ENCODE peak calls at places on chromosome 10, in six cellular contexts. V is CD8-positive, alpha-beta memory T cell; R is mucosa of descending colon; O is GM23248; E is pancreas; L is colonic mucosa. N is an unnamed sample. For H3K9me3, the result is how much of the 10 kb centered on the place peaks cover.

GRCh38 chr10:103566536-103566935 is 73.0 kb downstream of the NEURL1 start:
- DNase-seq in R (no peak), V (no peak), E (no peak), L (no peak), O (peak), N (no peak)

GRCh38 chr10:95837783-95838182 is 70.0 kb upstream of the CC2D2B start:
- DNase-seq in O (no peak), V (no peak), R (no peak), E (peak), L (no peak), N (no peak)

GRCh38 chr10:58773942-58774341 is 261.3 kb downstream of the BICC1 start:
- DNase-seq in O (no peak), L (no peak), E (no peak), R (no peak), V (no peak), N (no peak)

GRCh38 chr10:3173173-3173878 is 744 bp upstream of the PITRM1 start:
- DNase-seq in E (peak), R (peak), O (no peak), V (no peak), L (peak), N (peak)

GRCh38 chr10:26486985-26487850 is 49.1 kb downstream of the APBB1IP start:
- DNase-seq in O (peak), R (no peak), L (no peak), V (peak), E (no peak), N (no peak)

GRCh38 chr10:63707254-63707910 is 186.2 kb downstream of the REEP3 start:
- DNase-seq in O (peak), E (no peak), L (no peak), R (no peak), V (no peak), N (no peak)

GRCh38 chr10:117536359-117536861 is 6.1 kb upstream of the EMX2 start:
- DNase-seq in R (no peak), L (no peak), V (no peak), E (no peak), O (peak), N (no peak)

GRCh38 chr10:56370217-56371113 is 9.4 kb upstream of the ZWINT start:
- DNase-seq in L (no peak), E (no peak), R (no peak), O (no peak), V (no peak), N (no peak)

GRCh38 chr10:73923935-73924598 is 13.1 kb downstream of the PLAU start:
- DNase-seq in R (no peak), O (peak), E (no peak), V (no peak), L (no peak), N (no peak)

GRCh38 chr10:127889605-127890195 is 3.0 kb downstream of the CLRN3 start:
- DNase-seq in O (peak), R (no peak), V (no peak), L (peak), E (no peak), N (no peak)

GRCh38 chr10:129831150-129831549 is 132.9 kb downstream of the EBF3 start:
- DNase-seq in L (no peak), E (no peak), V (no peak), O (no peak), R (no peak), N (no peak)

GRCh38 chr10:49484501-49485230 is 54.3 kb downstream of the ERCC6 start:
- DNase-seq in R (no peak), V (no peak), E (no peak), O (peak), L (no peak), N (no peak)

GRCh38 chr10:103884681-103885139 is 29.3 kb upstream of the SH3PXD2A start:
- DNase-seq in E (no peak), O (peak), R (no peak), L (peak), V (no peak), N (no peak)

GRCh38 chr10:19453967-19454366 is 362.3 kb upstream of the PLXDC2 start:
- DNase-seq in O (no peak), E (no peak), V (no peak), R (no peak), L (no peak), N (no peak)

GRCh38 chr10:79029478-79030390 is 39.0 kb upstream of the ZMIZ1 start:
- DNase-seq in O (no peak), E (no peak), R (no peak), V (no peak), L (no peak), N (no peak)

GRCh38 chr10:125034671-125035070 is 92.7 kb downstream of the ZRANB1 start:
- DNase-seq in V (no peak), O (peak), L (no peak), E (no peak), R (no peak), N (no peak)

GRCh38 chr10:17026686-17027485 is 102.7 kb downstream of the CUBN start:
- DNase-seq in O (peak), E (no peak), V (peak), R (no peak), L (no peak), N (peak)

GRCh38 chr10:14604181-14605142 is 170.2 kb downstream of the FAM107B start:
- DNase-seq in R (peak), O (peak), E (peak), L (peak), V (peak), N (peak)

GRCh38 chr10:72466018-72466417 is 111.3 kb upstream of the DNAJB12 start:
- DNase-seq in V (no peak), O (peak), L (no peak), E (no peak), R (no peak), N (no peak)

GRCh38 chr10:71431216-71431944 is 34.7 kb downstream of the CDH23 start:
- DNase-seq in E (no peak), V (no peak), R (no peak), O (no peak), L (no peak), N (no peak)

GRCh38 chr10:102313221-102313896 is 68.0 kb downstream of the GBF1 start:
- DNase-seq in E (no peak), O (peak), L (no peak), R (no peak), V (no peak), N (no peak)

GRCh38 chr10:5484205-5484604 is 15.2 kb downstream of the CALML5 start:
- DNase-seq in V (no peak), O (peak), E (no peak), R (no peak), L (no peak), N (no peak)

GRCh38 chr10:92142949-92143348 is 147.9 kb downstream of the CPEB3 start:
- DNase-seq in R (no peak), O (no peak), E (no peak), V (no peak), L (no peak), N (no peak)

GRCh38 chr10:52744057-52744819 is 28.3 kb downstream of the MBL2 start:
- DNase-seq in E (no peak), R (no peak), L (no peak), V (no peak), O (no peak), N (no peak)

GRCh38 chr10:132359305-132360040 is 27.5 kb downstream of the LRRC27 start:
- DNase-seq in L (no peak), O (no peak), E (no peak), V (no peak), R (peak), N (no peak)

GRCh38 chr10:100730739-100731602 is 14.4 kb upstream of the PAX2 start:
- DNase-seq in L (peak), E (peak), O (peak), R (no peak), V (no peak), N (no peak)

GRCh38 chr10:7185367-7185690 is 225.5 kb downstream of the SFMBT2 start:
- DNase-seq in R (no peak), L (no peak), E (no peak), O (no peak), V (no peak), N (no peak)

GRCh38 chr10:100653957-100654834 is 91.2 kb upstream of the PAX2 start:
- DNase-seq in V (no peak), L (no peak), E (no peak), O (peak), R (no peak), N (no peak)

GRCh38 chr10:86249794-86250193 is 116.8 kb downstream of the GRID1 start:
- DNase-seq in R (no peak), V (no peak), L (no peak), E (no peak), O (no peak), N (no peak)

GRCh38 chr10:96532523-96532922 is 18.8 kb upstream of the TLL2 start:
- DNase-seq in E (no peak), L (peak), V (no peak), R (no peak), O (no peak), N (no peak)

GRCh38 chr10:82463165-82463564 is 588.2 kb downstream of the NRG3 start:
- DNase-seq in V (no peak), R (no peak), L (no peak), O (no peak), E (no peak), N (no peak)

GRCh38 chr10:77279207-77279606 is 358.4 kb downstream of the KCNMA1 start:
- DNase-seq in R (no peak), E (peak), O (peak), L (no peak), V (no peak), N (no peak)

GRCh38 chr10:21600804-21601512 is 66.9 kb downstream of the MLLT10 start:
- DNase-seq in O (no peak), L (no peak), R (no peak), E (no peak), V (no peak), N (no peak)

GRCh38 chr10:70770001-70770400 is 15.2 kb downstream of the TBATA start:
- DNase-seq in R (no peak), E (no peak), L (no peak), V (no peak), O (no peak), N (no peak)

GRCh38 chr10:99595770-99596465 is 24.3 kb downstream of the SLC25A28 start:
- DNase-seq in L (no peak), O (peak), V (no peak), R (no peak), E (no peak), N (no peak)

GRCh38 chr10:23432161-23432560 is 6.7 kb upstream of the OTUD1 start:
- DNase-seq in R (no peak), V (no peak), E (no peak), O (peak), L (peak), N (no peak)

GRCh38 chr10:130932326-130933007 is 379.1 kb downstream of the TCERG1L start:
- DNase-seq in L (no peak), R (no peak), V (no peak), O (no peak), E (no peak), N (no peak)
- H3K9me3 ChIP-seq in L (under half), R (under half), V (under half), O (under half), E (under half), N (under half)

GRCh38 chr10:109274681-109275080 is 648.6 kb downstream of the XPNPEP1 start:
- DNase-seq in R (no peak), O (no peak), V (no peak), E (no peak), L (no peak), N (no peak)
- H3K9me3 ChIP-seq in R (under half), O (under half), V (under half), E (under half), L (under half), N (under half)

DNA sequence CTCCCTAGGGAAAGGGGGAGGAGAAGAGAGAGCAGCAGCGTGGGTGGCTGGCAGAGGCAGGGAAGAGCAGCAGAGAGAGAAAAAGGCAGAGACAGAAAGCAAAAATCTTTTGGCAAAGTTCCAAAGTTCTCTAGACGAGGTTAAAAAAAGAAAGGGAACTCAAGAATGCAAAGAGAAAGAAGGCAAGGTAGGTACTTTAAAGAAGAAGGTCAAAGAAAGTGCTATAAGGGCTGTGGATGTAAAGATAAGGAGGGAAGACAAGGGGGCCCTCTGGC is 20.2 kb upstream of the OPTN start:
- DNase-seq in V (no peak), O (no peak), L (no peak), R (no peak), E (no peak), N (no peak)
- H3K9me3 ChIP-seq in V (under half), O (under half), L (under half), R (under half), E (under half), N (under half)

GRCh38 chr10:133448120-133448519 is 5.6 kb upstream of the SCART1 start:
- DNase-seq in L (no peak), R (no peak), O (no peak), E (no peak), V (no peak), N (no peak)

GRCh38 chr10:133444342-133445267 is 9.1 kb upstream of the SCART1 start:
- DNase-seq in V (no peak), L (no peak), O (no peak), R (no peak), E (peak), N (no peak)

GRCh38 chr10:133445268-133445732 is 8.4 kb upstream of the SCART1 start:
- DNase-seq in V (no peak), E (peak), L (peak), R (no peak), O (no peak), N (no peak)

GRCh38 chr10:133446979-133447378 is 6.8 kb upstream of the SCART1 start:
- DNase-seq in R (no peak), L (no peak), V (no peak), O (no peak), E (no peak), N (no peak)

DNA sequence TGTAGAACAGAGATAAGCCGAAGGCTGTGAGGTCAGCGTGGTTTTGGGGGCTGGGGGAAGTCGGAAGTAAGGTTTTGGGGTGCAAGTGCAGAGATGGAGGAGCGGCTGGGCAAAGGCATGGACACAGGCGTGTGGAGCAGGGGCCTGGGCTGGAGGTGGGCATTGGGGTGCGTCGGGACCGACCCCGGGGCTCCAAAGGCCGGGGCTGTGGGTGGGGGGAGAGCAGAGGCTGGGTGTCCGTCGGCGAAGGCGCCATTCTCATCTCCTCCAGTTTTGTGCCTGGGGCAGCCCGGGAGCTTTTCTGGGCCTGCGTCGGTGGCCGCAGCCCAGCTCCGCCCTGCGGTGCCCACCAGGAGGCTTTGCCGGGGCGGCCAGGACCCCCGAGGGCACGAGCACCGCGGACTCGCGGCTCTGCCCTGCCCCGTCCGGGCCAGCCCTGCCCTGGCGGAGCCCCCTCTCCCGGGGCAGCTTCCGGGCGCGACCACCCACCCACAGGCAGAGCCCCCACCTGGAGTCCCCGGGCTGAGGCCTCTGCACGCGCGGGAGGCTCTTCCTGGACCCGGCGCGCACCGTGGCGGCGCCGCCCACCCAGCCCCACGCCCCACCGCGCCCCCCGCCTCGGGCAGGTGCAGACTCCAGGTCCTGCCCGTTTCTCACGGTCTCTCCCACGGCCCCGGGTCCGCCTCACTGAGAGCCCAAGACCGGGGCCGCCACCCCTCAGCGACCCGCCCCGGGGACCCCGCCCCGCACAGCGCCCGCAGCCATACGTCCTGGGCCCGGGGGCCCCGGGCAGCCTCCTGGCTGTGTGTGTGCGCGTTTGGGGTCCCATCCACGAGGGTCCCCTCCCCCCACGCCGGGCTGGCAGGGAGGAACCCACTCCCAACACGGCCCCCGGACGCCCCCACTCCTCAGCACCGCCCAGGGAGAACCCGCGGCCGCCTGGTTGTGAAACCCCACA is 7.7 kb upstream of the SCART1 start:
- DNase-seq in O (no peak), R (no peak), E (no peak), V (no peak), L (no peak), N (no peak)
- H3K9me3 ChIP-seq in O (under half), R (under half), E (under half), V (under half), L (under half), N (under half)

GRCh38 chr10:36943534-36943933 is 181.9 kb upstream of the ANKRD30A start:
- DNase-seq in V (no peak), L (no peak), O (no peak), R (peak), E (no peak), N (no peak)

GRCh38 chr10:36942616-36943015 is 182.8 kb upstream of the ANKRD30A start:
- DNase-seq in L (no peak), V (no peak), R (no peak), E (no peak), O (no peak), N (no peak)

DNA sequence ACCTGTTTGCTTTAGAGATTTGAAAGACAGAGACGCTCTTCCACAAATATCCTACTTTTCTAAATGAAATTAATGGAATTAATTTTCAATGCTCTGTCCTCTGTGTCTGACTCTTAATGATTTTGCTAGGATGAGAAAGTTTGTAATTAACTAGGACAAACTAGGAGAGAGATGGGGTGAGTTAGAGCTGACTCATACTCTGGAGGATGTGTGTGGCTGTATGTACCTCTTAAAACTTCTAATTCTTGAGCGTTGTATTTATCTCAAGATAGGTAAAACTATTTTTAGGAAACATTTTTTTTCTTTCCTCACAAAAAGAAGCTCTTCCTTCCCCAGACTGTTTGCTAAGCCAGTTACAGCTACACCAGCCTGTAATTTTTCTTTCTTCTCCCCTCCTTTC is 178.8 kb upstream of the ANKRD30A start:
- DNase-seq in E (no peak), L (no peak), R (no peak), O (no peak), V (no peak), N (no peak)
- H3K9me3 ChIP-seq in E (under half), L (under half), R (under half), O (under half), V (under half), N (under half)

GRCh38 chr10:90602815-90603600 is 254.8 kb downstream of the HTR7 start:
- DNase-seq in O (peak), E (no peak), R (no peak), L (no peak), V (no peak), N (no peak)

GRCh38 chr10:90605506-90605905 is 252.3 kb downstream of the HTR7 start:
- DNase-seq in O (no peak), V (no peak), L (no peak), R (no peak), E (no peak), N (no peak)

DNA sequence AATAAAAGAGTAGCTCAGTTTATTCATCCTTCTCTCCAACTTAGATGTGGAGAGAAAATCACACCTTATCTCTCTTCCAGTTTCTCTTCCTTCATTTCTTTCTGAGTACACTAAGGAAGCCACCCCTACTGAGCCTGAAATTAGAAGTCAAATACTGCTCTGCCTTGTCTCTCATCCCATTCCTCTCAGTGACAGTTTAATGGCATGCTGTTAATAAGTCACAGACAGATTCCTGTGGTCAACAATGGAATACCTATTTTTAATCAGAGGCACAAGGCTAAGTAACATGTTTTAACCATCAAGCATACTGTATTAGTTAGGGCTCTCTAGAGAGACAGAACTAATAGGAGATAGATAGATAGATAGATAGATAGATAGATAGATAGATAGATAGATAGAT is 253.2 kb downstream of the HTR7 start:
- DNase-seq in O (no peak), V (no peak), L (no peak), E (no peak), R (no peak), N (no peak)
- H3K9me3 ChIP-seq in O (under half), V (under half), L (under half), E (under half), R (under half), N (under half)

GRCh38 chr10:38119038-38119437 is 24.9 kb downstream of the ZNF37A start:
- DNase-seq in L (no peak), R (no peak), O (no peak), V (no peak), E (no peak), N (no peak)
- H3K9me3 ChIP-seq in L (under half), R (half or more), O (under half), V (half or more), E (under half), N (half or more)

GRCh38 chr10:87632439-87632838 is 27.2 kb upstream of the PAPSS2 start:
- DNase-seq in R (no peak), V (no peak), O (no peak), E (no peak), L (no peak), N (no peak)
- H3K9me3 ChIP-seq in R (under half), V (under half), O (under half), E (under half), L (under half), N (under half)

DNA sequence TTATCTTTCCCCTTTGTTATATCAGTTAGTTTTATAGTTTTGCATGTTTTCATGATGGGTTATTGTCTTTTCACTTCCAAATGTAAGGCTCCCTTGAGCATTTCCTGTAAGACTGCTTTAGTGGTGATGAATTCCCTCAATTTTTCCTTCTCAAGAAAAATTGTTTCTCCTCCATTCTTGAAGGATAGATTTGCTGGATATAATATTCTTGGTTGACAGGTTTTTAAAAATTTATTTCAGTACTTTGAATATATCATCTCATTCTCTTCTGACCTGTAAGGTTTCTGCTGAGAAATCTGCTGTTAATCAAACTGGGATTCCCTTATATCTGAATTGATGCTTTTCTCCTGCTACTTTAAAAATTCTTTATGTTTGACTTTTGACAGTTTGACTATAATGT is 33.3 kb downstream of the SCART1 start:
- DNase-seq in V (no peak), R (no peak), O (no peak), L (no peak), E (no peak), N (no peak)
- H3K9me3 ChIP-seq in V (under half), R (under half), O (under half), L (under half), E (under half), N (under half)

GRCh38 chr10:67971311-67971710 is 86.9 kb downstream of the SIRT1 start:
- DNase-seq in R (no peak), O (peak), V (no peak), E (no peak), L (no peak), N (no peak)
- H3K9me3 ChIP-seq in R (under half), O (under half), V (under half), E (under half), L (under half), N (under half)